ENCODE peak calls at places on chromosomes 13 and 19, in five cellular contexts. V is upper lobe of right lung; C is SHP77; J is suprapubic skin; P is effector CD4-positive, alpha-beta T cell. U is an unnamed sample.

GRCh38 chr13:50016421-50016820 is 1.2 kb downstream of the KCNRG start:
- DNase-seq in J (no peak), C (no peak), P (no peak), V (no peak), U (no peak)

GRCh38 chr19:4120531-4120930 is 3.4 kb downstream of the MAP2K2 start:
- DNase-seq in P (no peak), J (no peak), C (no peak), V (no peak), U (peak)

GRCh38 chr19:38386300-38386967 is 1.4 kb downstream of the GGN start:
- DNase-seq in V (no peak), C (no peak), P (no peak), J (peak), U (no peak)

GRCh38 chr13:27559714-27560113 is 60.6 kb downstream of the LNX2 start:
- DNase-seq in C (no peak), J (no peak), V (no peak), P (no peak), U (no peak)

GRCh38 chr13:40442826-40443225 is 223.6 kb downstream of the FOXO1 start:
- DNase-seq in J (no peak), C (no peak), V (no peak), P (no peak), U (no peak)

GRCh38 chr13:102145750-102146149 is 256.1 kb downstream of the FGF14 start:
- DNase-seq in P (no peak), J (no peak), V (no peak), C (no peak), U (no peak)

GRCh38 chr19:33175886-33176669 is 18.1 kb upstream of the LRP3 start:
- DNase-seq in C (no peak), J (no peak), P (peak), V (no peak), U (peak)

GRCh38 chr19:51327066-51327985 is 14.6 kb downstream of the VSIG10L start:
- DNase-seq in V (peak), P (peak), J (peak), C (no peak), U (peak)

GRCh38 chr19:51572415-51572814 is 1.3 kb downstream of the ZNF175 start:
- DNase-seq in J (no peak), V (no peak), C (no peak), P (no peak), U (no peak)

GRCh38 chr19:30696514-30696913 is 324.3 kb downstream of the ZNF536 start:
- DNase-seq in C (no peak), P (no peak), V (no peak), J (no peak), U (no peak)

GRCh38 chr19:33216198-33216830 is 9.3 kb downstream of the SLC7A10 start:
- DNase-seq in P (no peak), C (no peak), V (no peak), J (no peak), U (no peak)

U was measured in GM03348.